ENCODE peak calls at places on chromosomes 1 and 21, in six cellular contexts. W is astrocyte of the spinal cord; F is PC-9; N is naive thymus-derived CD4-positive, alpha-beta T cell; S is erythroblast; V is EL. X is an unnamed sample.

GRCh38 chr1:94755675-94756074 is 64.5 kb upstream of the SLC44A3 start:
- DNase-seq in W (peak), F (no peak), N (no peak), S (peak), V (peak), X (peak)

GRCh38 chr1:94004924-94005323 is 95.7 kb upstream of the GCLM start:
- DNase-seq in W (no peak), F (peak), N (no peak), S (no peak), V (no peak), X (no peak)

GRCh38 chr1:227886993-227887696 is 60.6 kb downstream of the WNT9A start:
- DNase-seq in W (peak), F (no peak), N (peak), S (no peak), V (peak), X (peak)

GRCh38 chr1:9559673-9560072 is 20.4 kb downstream of the SLC25A33 start:
- DNase-seq in W (no peak), F (no peak), N (peak), S (no peak), V (no peak), X (no peak)

GRCh38 chr1:125064481-125064880 is 3879.7 kb downstream of the SRGAP2C start:
- DNase-seq in W (no peak), F (no peak), N (no peak), S (no peak), V (no peak), X (no peak)

GRCh38 chr21:21712761-21713558 is 714.8 kb downstream of the NCAM2 start:
- DNase-seq in W (peak), F (no peak), N (no peak), S (no peak), V (peak), X (peak)

GRCh38 chr1:149844096-149844495 is 55.3 kb upstream of the BOLA1 start:
- DNase-seq in W (peak), F (peak), N (peak), S (no peak), V (peak), X (peak)

GRCh38 chr1:110768595-110768994 is 93.9 kb upstream of the KCNA3 start:
- DNase-seq in W (no peak), F (no peak), N (no peak), S (no peak), V (no peak), X (no peak)

GRCh38 chr1:75870951-75871350 is 61.3 kb downstream of the ASB17 start:
- DNase-seq in W (no peak), F (no peak), N (no peak), S (no peak), V (no peak), X (no peak)

GRCh38 chr1:154767315-154768240 is 102.5 kb downstream of the KCNN3 start:
- DNase-seq in W (peak), F (no peak), N (no peak), S (no peak), V (peak), X (peak)

GRCh38 chr1:1399870-1400575 is 888 bp upstream of the CCNL2 start:
- DNase-seq in W (peak), F (no peak), N (peak), S (peak), V (peak), X (peak)

GRCh38 chr1:183385746-183386145 is 32.4 kb downstream of the NMNAT2 start:
- DNase-seq in W (no peak), F (no peak), N (no peak), S (no peak), V (peak), X (no peak)

GRCh38 chr1:186987065-186987464 is 158.3 kb downstream of the PLA2G4A start:
- DNase-seq in W (no peak), F (no peak), N (no peak), S (no peak), V (no peak), X (no peak)

GRCh38 chr1:92367496-92367895 is 68.6 kb downstream of the RPAP2 start:
- DNase-seq in W (no peak), F (no peak), N (no peak), S (no peak), V (no peak), X (no peak)

GRCh38 chr1:7538849-7539771 is 232.0 kb upstream of the VAMP3 start:
- DNase-seq in W (no peak), F (no peak), N (no peak), S (no peak), V (no peak), X (no peak)

GRCh38 chr21:25501996-25502665 is 105.2 kb downstream of the MRPL39 start:
- DNase-seq in W (no peak), F (no peak), N (no peak), S (no peak), V (no peak), X (no peak)

GRCh38 chr1:147723691-147724323 is 36.6 kb downstream of the GJA5 start:
- DNase-seq in W (no peak), F (peak), N (peak), S (peak), V (peak), X (peak)

GRCh38 chr1:246158131-246158530 is 348.9 kb downstream of the SMYD3 start:
- DNase-seq in W (no peak), F (no peak), N (no peak), S (no peak), V (no peak), X (no peak)